ENCODE peak calls at places on chromosomes 11 and 22, in eight cellular contexts. X, Z, O, B, I, W, V and H are unnamed samples. For H3K36me3 and H4K20me1, the result is how much of the 10 kb centered on the place peaks cover.

GRCh38 chr22:42261266-42261665 is 9.2 kb downstream of the TCF20 start:
- DNase-seq in X (no peak), Z (no peak), O (no peak), B (no peak), I (peak), W (no peak), V (no peak), H (peak)

GRCh38 chr22:37493979-37494378 is 7.8 kb upstream of the MFNG start:
- DNase-seq in X (no peak), Z (no peak), O (no peak), B (no peak), I (no peak), W (no peak), V (no peak), H (no peak)

GRCh38 chr11:129828301-129828836 is 12.7 kb downstream of the TMEM45B start:
- DNase-seq in X (no peak), Z (no peak), O (no peak), B (no peak), I (no peak), W (no peak), V (peak), H (no peak)

GRCh38 chr11:86952933-86953637 is 2.1 kb downstream of the FZD4 start:
- DNase-seq in X (peak), Z (no peak), O (no peak), B (peak), I (peak), W (no peak), V (no peak), H (peak)

GRCh38 chr22:49077586-49077985 is 750.1 kb downstream of the BRD1 start:
- DNase-seq in X (no peak), Z (no peak), O (no peak), B (no peak), I (no peak), W (no peak), V (no peak), H (no peak)

GRCh38 chr11:118156531-118157185 is 4.0 kb upstream of the SCN4B start:
- DNase-seq in X (no peak), Z (peak), O (peak), B (peak), I (no peak), W (no peak), V (no peak), H (no peak)

GRCh38 chr11:66680966-66681645 is 3.4 kb upstream of the RBM4B start:
- DNase-seq in X (no peak), Z (no peak), O (no peak), B (no peak), I (no peak), W (no peak), V (no peak), H (no peak)

GRCh38 chr11:8206251-8207079 is 37.6 kb upstream of the RIC3 start:
- DNase-seq in X (peak), Z (peak), O (peak), B (peak), I (peak), W (no peak), V (no peak), H (no peak)

GRCh38 chr11:126431401-126432064 is 76.0 kb downstream of the ST3GAL4 start:
- DNase-seq in X (peak), Z (no peak), O (no peak), B (no peak), I (peak), W (no peak), V (no peak), H (peak)

GRCh38 chr11:1402776-1403620 is 13.3 kb downstream of the BRSK2 start:
- DNase-seq in X (no peak), Z (no peak), O (no peak), B (no peak), I (no peak), W (no peak), V (no peak), H (no peak)

GRCh38 chr11:59426361-59427067 is at the start of gene OR5A2:
- DNase-seq in X (no peak), Z (no peak), O (peak), B (peak), I (no peak), W (no peak), V (no peak), H (no peak)

GRCh38 chr22:44580756-44581435 is 82.9 kb upstream of the RTL6 start:
- DNase-seq in X (no peak), Z (no peak), O (no peak), B (no peak), I (no peak), W (no peak), V (no peak), H (no peak)

GRCh38 chr22:23888615-23889401 is 5.4 kb upstream of the MIF start:
- DNase-seq in X (no peak), Z (peak), O (peak), B (peak), I (peak), W (no peak), V (no peak), H (peak)

GRCh38 chr11:113519989-113520613 is 44.9 kb upstream of the DRD2 start:
- DNase-seq in X (no peak), Z (no peak), O (no peak), B (no peak), I (no peak), W (no peak), V (no peak), H (peak)

GRCh38 chr22:49967333-49968241 is 7.0 kb downstream of the PIM3 start:
- DNase-seq in X (no peak), Z (no peak), O (peak), B (no peak), I (no peak), W (no peak), V (no peak), H (peak)

GRCh38 chr22:26949193-26949592 is 291.8 kb downstream of the MIAT start:
- DNase-seq in X (peak), Z (no peak), O (peak), B (peak), I (peak), W (no peak), V (no peak), H (peak)

GRCh38 chr22:35611891-35612576 is 5.1 kb downstream of the MB start:
- DNase-seq in X (no peak), Z (no peak), O (no peak), B (no peak), I (no peak), W (no peak), V (no peak), H (no peak)

GRCh38 chr11:125170406-125171031 is 6.0 kb downstream of the PKNOX2 start:
- DNase-seq in X (peak), Z (peak), O (peak), B (peak), I (peak), W (no peak), V (no peak), H (peak)

GRCh38 chr11:58616594-58616993 is 5.9 kb upstream of the CNTF start:
- DNase-seq in X (peak), Z (no peak), O (no peak), B (no peak), I (peak), W (no peak), V (no peak), H (peak)

GRCh38 chr22:18991828-18992442 is 55.8 kb upstream of the PRODH start:
- DNase-seq in X (no peak), Z (no peak), O (no peak), B (no peak), I (no peak), W (no peak), V (no peak), H (no peak)

GRCh38 chr11:102468636-102469195 is 16.2 kb upstream of the TMEM123 start:
- DNase-seq in X (no peak), Z (no peak), O (no peak), B (no peak), I (peak), W (no peak), V (no peak), H (peak)

GRCh38 chr22:50739894-50740293 is 1.9 kb downstream of the ACR start:
- DNase-seq in X (no peak), Z (no peak), O (no peak), B (no peak), I (no peak), W (no peak), V (no peak), H (no peak)

GRCh38 chr11:25423436-25424184 is 908.3 kb upstream of the ANO3 start:
- DNase-seq in X (peak), Z (no peak), O (no peak), B (peak), I (peak), W (no peak), V (no peak), H (peak)
- H3K36me3 ChIP-seq in X (under half), Z (under half), O (under half), B (under half), I (under half), W (under half), V (under half), H (under half)

GRCh38 chr11:23846902-23847422 is 649.9 kb upstream of the LUZP2 start:
- DNase-seq in X (no peak), Z (no peak), O (peak), B (no peak), I (no peak), W (no peak), V (no peak), H (no peak)
- H4K20me1 ChIP-seq in X (under half), Z (under half), O (under half), B (under half), I (under half), W (under half), V (under half), H (under half)

DNA sequence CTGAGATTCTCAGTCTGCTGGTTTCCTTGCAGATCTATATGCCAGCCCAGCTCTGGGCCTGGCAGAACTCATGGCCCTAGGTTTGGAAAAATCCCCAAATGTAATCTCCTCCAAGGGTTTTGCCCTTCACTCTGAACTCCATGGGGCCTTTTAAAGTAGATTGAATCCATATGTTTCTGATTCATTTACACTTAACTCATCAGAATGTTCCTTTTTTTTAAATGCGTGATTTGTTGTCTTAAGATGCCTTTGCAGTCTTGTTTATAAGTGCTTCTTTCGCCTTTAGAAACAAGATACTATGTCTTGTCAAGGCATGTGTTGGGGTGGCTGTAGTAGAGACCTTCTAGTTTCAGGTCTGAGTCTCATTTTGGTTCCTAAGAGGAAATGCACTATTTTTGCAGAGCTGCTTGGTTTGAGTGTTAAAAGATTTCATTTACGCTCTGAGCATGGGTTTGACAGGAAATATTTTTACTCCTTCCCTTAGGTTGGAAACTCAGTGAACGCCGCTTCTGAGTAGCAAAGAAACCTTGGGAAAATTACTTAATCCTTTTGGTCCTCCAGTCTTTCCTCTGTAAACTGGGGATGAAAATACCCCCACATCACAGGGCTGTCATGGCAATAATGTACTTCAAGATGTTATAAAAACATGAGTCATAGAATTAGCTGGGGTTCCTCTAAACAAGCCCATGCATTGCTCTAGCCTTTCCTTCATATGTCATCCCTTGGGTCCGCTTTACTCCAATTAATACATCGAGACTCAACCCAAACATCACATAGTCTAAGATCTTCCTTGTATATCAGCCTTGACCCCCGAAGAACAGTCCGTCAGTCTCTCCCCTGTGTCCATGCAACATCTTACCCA is 83.5 kb downstream of the SNX19 start:
- DNase-seq in X (peak), Z (no peak), O (no peak), B (no peak), I (peak), W (no peak), V (no peak), H (peak)
- H3K36me3 ChIP-seq in X (under half), Z (under half), O (under half), B (under half), I (under half), W (under half), V (under half), H (under half)

GRCh38 chr11:78319453-78319955 is 98.1 kb downstream of the GAB2 start:
- DNase-seq in X (no peak), Z (no peak), O (no peak), B (no peak), I (peak), W (no peak), V (no peak), H (peak)
- H4K20me1 ChIP-seq in X (under half), Z (under half), O (under half), B (under half), I (under half), W (under half), V (under half), H (under half)

GRCh38 chr11:68518191-68518590 is 57.6 kb downstream of the PPP6R3 start:
- DNase-seq in X (no peak), Z (no peak), O (no peak), B (no peak), I (no peak), W (no peak), V (no peak), H (no peak)
- H3K36me3 ChIP-seq in X (under half), Z (half or more), O (under half), B (under half), I (under half), W (under half), V (under half), H (under half)

DNA sequence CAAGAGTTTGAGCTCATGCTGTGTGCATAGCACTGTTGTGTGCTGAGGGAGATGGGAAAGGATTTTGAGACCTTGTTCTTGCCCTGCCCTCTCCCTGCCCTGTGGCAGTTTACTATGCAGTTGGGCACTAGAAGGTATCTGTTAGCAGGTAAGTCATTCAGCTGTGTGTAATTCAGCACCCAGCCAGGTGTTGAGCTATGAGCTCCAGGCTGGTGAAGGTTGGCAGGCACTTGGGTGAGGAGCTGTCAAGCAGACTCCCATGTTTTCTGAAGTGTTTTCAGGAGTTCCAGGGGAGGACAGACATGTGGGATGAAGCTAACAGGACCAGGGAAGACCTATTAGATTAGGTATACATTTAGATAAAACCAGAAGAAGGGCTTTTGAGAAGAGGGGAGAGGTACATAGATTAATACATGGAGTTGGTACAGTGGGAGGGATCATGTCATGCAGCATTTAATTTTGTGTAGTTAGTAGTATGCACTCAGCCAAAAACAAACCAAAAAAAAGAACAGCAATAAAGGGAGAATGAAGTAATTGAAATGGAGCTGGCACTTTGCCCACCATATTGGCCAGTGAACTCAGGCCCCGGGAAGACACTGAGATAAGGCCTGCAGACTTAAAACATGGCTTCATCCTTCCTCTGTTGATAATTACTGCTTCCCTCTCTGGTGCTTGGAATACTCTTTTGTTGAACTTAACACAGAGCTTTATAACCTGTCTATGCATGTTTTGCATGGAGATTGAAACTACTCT is 2.9 kb downstream of the PANX1 start:
- DNase-seq in X (no peak), Z (no peak), O (no peak), B (no peak), I (peak), W (no peak), V (no peak), H (peak)
- H4K20me1 ChIP-seq in X (under half), Z (under half), O (half or more), B (half or more), I (under half), W (under half), V (under half), H (under half)